ENCODE peak calls at places on chromosomes 1 and 21, in five cellular contexts. One of them, this sample, is unnamed.

GRCh38 chr1:185969524-185969991 is 235.4 kb downstream of the HMCN1 start:
- DNase-seq in heart left ventricle: no peak
- DNase-seq in brain microvascular endothelial cell: no peak
- DNase-seq in Calu3: no peak
- DNase-seq in AG04450: no peak
- DNase-seq in this sample: peak

GRCh38 chr21:33394260-33394659 is 9.0 kb upstream of the IFNGR2 start:
- DNase-seq in brain microvascular endothelial cell: no peak
- DNase-seq in AG04450: no peak
- DNase-seq in heart left ventricle: peak
- DNase-seq in Calu3: no peak
- DNase-seq in this sample: no peak

GRCh38 chr1:229225331-229225782 is 45.6 kb upstream of the RAB4A start:
- DNase-seq in brain microvascular endothelial cell: no peak
- DNase-seq in heart left ventricle: no peak
- DNase-seq in Calu3: peak
- DNase-seq in AG04450: no peak
- DNase-seq in this sample: no peak

GRCh38 chr1:243850368-243851128 is 505 bp upstream of the AKT3 start:
- DNase-seq in AG04450: peak
- DNase-seq in Calu3: peak
- DNase-seq in brain microvascular endothelial cell: peak
- DNase-seq in heart left ventricle: peak
- DNase-seq in this sample: peak

GRCh38 chr1:205783904-205784303 is 8.6 kb upstream of the RAB29 start:
- DNase-seq in heart left ventricle: no peak
- DNase-seq in AG04450: no peak
- DNase-seq in brain microvascular endothelial cell: no peak
- DNase-seq in Calu3: no peak
- DNase-seq in this sample: no peak

GRCh38 chr1:109929170-109929569 is 18.5 kb downstream of the CSF1 start:
- DNase-seq in heart left ventricle: no peak
- DNase-seq in Calu3: no peak
- DNase-seq in brain microvascular endothelial cell: no peak
- DNase-seq in AG04450: no peak
- DNase-seq in this sample: no peak

GRCh38 chr1:100034465-100034864 is 64.7 kb downstream of the SLC35A3 start:
- DNase-seq in AG04450: peak
- DNase-seq in brain microvascular endothelial cell: no peak
- DNase-seq in heart left ventricle: no peak
- DNase-seq in Calu3: no peak
- DNase-seq in this sample: no peak

GRCh38 chr1:205451759-205452164 is 4.1 kb downstream of the BLACAT1 start:
- DNase-seq in heart left ventricle: no peak
- DNase-seq in brain microvascular endothelial cell: no peak
- DNase-seq in AG04450: no peak
- DNase-seq in Calu3: no peak
- DNase-seq in this sample: no peak

GRCh38 chr1:48356901-48357300 is 115.1 kb downstream of the SPATA6 start:
- DNase-seq in heart left ventricle: no peak
- DNase-seq in AG04450: no peak
- DNase-seq in Calu3: no peak
- DNase-seq in brain microvascular endothelial cell: no peak
- DNase-seq in this sample: no peak

GRCh38 chr1:30322859-30323257 is 400.5 kb downstream of the MATN1 start:
- DNase-seq in AG04450: no peak
- DNase-seq in Calu3: no peak
- DNase-seq in heart left ventricle: no peak
- DNase-seq in brain microvascular endothelial cell: no peak
- DNase-seq in this sample: no peak

GRCh38 chr1:152001631-152002584 is 8.2 kb upstream of the S100A10 start:
- DNase-seq in brain microvascular endothelial cell: peak
- DNase-seq in AG04450: peak
- DNase-seq in heart left ventricle: peak
- DNase-seq in Calu3: peak
- DNase-seq in this sample: peak

GRCh38 chr1:145956776-145957442 is 908 bp downstream of the LIX1L start:
- DNase-seq in brain microvascular endothelial cell: no peak
- DNase-seq in AG04450: no peak
- DNase-seq in Calu3: no peak
- DNase-seq in heart left ventricle: peak
- DNase-seq in this sample: no peak

GRCh38 chr1:2233997-2234761 is 6.1 kb downstream of the SKI start:
- DNase-seq in Calu3: peak
- DNase-seq in heart left ventricle: peak
- DNase-seq in AG04450: peak
- DNase-seq in brain microvascular endothelial cell: peak
- DNase-seq in this sample: peak

GRCh38 chr1:230303069-230303468 is 123.1 kb downstream of the PGBD5 start:
- DNase-seq in Calu3: no peak
- DNase-seq in brain microvascular endothelial cell: no peak
- DNase-seq in heart left ventricle: no peak
- DNase-seq in AG04450: no peak
- DNase-seq in this sample: no peak

GRCh38 chr1:175824079-175824478 is 80.7 kb upstream of the TNR start:
- DNase-seq in Calu3: no peak
- DNase-seq in brain microvascular endothelial cell: no peak
- DNase-seq in heart left ventricle: peak
- DNase-seq in AG04450: no peak
- DNase-seq in this sample: no peak

GRCh38 chr1:87718241-87718950 is 389.7 kb downstream of the LMO4 start:
- DNase-seq in brain microvascular endothelial cell: no peak
- DNase-seq in Calu3: no peak
- DNase-seq in heart left ventricle: no peak
- DNase-seq in AG04450: no peak
- DNase-seq in this sample: no peak

GRCh38 chr1:15523104-15523921 is 702 bp downstream of the CASP9 start:
- DNase-seq in AG04450: no peak
- DNase-seq in heart left ventricle: no peak
- DNase-seq in brain microvascular endothelial cell: no peak
- DNase-seq in Calu3: no peak
- DNase-seq in this sample: no peak

GRCh38 chr1:180611016-180611930 is 20.5 kb upstream of the XPR1 start:
- DNase-seq in AG04450: no peak
- DNase-seq in Calu3: no peak
- DNase-seq in heart left ventricle: peak
- DNase-seq in brain microvascular endothelial cell: no peak
- DNase-seq in this sample: no peak

GRCh38 chr1:101200513-101200912 is 36.3 kb upstream of the S1PR1 start:
- DNase-seq in brain microvascular endothelial cell: peak
- DNase-seq in AG04450: peak
- DNase-seq in heart left ventricle: no peak
- DNase-seq in Calu3: no peak
- DNase-seq in this sample: peak

DNA sequence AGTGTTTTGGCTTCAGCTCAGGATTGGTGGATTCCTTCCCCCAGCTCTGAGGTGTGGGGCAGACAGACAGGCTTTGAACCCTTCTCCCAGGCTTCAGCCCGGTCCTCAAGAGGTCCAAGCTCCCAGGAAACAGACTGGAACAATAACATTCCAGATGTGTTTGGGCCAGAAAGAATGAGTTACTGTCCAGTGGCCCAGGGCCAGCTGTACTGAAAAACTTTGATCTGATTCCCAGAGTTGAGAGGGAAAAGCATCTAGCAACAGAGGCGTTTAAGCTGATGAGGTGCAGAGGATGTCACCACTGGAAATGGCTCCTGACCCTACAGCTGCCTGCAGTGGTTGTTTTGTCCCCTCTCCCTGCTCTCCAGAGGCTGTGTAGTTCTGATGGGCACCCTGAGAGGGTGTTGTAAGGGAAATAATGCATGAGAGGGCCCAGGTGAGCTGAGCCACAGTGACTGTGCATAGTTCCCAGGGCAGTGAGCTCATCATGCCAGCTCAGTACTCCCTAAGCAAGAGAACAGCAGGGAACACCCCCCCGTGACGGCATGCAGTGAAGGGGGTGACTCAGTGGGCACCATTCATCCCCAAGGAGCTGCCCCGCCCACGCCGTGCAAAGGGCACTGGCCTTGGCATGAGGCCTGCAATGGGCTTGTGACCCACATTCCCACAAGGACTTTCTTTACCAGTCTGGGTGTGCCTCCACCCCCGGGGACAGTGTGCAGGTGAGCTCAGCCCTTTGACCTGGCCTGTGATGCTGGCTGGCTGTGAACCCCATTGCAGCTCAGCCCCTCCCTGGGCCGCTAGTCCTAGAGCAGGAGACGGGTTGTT is 13.8 kb upstream of the SFN start:
- DNase-seq in AG04450: no peak
- DNase-seq in Calu3: peak
- DNase-seq in brain microvascular endothelial cell: peak
- DNase-seq in heart left ventricle: no peak
- DNase-seq in this sample: peak
- TF ChIP-seq CTCF in AG04450: no peak
- TF ChIP-seq CTCF in Calu3: no peak
- TF ChIP-seq CTCF in brain microvascular endothelial cell: no peak
- TF ChIP-seq CTCF in heart left ventricle: no peak
- TF ChIP-seq CTCF in this sample: no peak

DNA sequence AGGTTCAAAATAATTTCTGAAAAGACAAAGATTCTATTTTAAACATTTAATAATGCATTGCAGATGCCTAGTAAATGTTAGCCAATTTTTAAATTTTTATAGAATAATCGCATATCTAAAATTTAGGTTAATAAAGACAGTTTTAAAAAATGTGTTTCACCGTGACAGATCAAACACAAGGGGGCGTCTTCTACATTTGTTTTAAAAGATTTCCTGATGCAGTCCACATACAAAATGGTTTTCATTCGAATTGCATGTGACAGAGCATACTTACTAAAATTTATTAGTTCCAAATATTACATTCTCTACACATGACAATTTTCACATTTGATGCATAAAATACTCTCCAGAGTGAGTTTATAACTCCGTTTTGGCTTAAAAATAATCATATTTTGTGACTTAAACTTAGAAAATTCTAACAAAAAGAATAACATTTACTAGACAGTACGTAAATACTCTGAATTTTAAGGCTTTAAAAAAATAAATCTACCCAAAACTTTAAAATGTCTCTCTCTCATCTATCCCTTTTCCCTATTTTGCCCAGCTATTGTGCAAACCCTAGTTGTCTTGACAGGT is 75.5 kb downstream of the ADAMTS1 start:
- DNase-seq in heart left ventricle: no peak
- DNase-seq in AG04450: peak
- DNase-seq in brain microvascular endothelial cell: peak
- DNase-seq in Calu3: peak
- DNase-seq in this sample: peak
- TF ChIP-seq CTCF in heart left ventricle: peak
- TF ChIP-seq CTCF in AG04450: peak
- TF ChIP-seq CTCF in brain microvascular endothelial cell: peak
- TF ChIP-seq CTCF in Calu3: no peak
- TF ChIP-seq CTCF in this sample: peak

GRCh38 chr1:63821650-63822049 is 47.8 kb downstream of the ROR1 start:
- DNase-seq in heart left ventricle: no peak
- DNase-seq in Calu3: peak
- DNase-seq in brain microvascular endothelial cell: no peak
- DNase-seq in AG04450: no peak
- DNase-seq in this sample: no peak

GRCh38 chr1:63817152-63817667 is 43.4 kb downstream of the ROR1 start:
- DNase-seq in Calu3: peak
- DNase-seq in AG04450: no peak
- DNase-seq in brain microvascular endothelial cell: peak
- DNase-seq in heart left ventricle: no peak
- DNase-seq in this sample: no peak

GRCh38 chr1:63819795-63820194 is 46.0 kb downstream of the ROR1 start:
- DNase-seq in Calu3: no peak
- DNase-seq in brain microvascular endothelial cell: no peak
- DNase-seq in heart left ventricle: no peak
- DNase-seq in AG04450: no peak
- DNase-seq in this sample: no peak

GRCh38 chr1:63817700-63818099 is 43.9 kb downstream of the ROR1 start:
- DNase-seq in brain microvascular endothelial cell: no peak
- DNase-seq in heart left ventricle: no peak
- DNase-seq in AG04450: no peak
- DNase-seq in Calu3: no peak
- DNase-seq in this sample: no peak

DNA sequence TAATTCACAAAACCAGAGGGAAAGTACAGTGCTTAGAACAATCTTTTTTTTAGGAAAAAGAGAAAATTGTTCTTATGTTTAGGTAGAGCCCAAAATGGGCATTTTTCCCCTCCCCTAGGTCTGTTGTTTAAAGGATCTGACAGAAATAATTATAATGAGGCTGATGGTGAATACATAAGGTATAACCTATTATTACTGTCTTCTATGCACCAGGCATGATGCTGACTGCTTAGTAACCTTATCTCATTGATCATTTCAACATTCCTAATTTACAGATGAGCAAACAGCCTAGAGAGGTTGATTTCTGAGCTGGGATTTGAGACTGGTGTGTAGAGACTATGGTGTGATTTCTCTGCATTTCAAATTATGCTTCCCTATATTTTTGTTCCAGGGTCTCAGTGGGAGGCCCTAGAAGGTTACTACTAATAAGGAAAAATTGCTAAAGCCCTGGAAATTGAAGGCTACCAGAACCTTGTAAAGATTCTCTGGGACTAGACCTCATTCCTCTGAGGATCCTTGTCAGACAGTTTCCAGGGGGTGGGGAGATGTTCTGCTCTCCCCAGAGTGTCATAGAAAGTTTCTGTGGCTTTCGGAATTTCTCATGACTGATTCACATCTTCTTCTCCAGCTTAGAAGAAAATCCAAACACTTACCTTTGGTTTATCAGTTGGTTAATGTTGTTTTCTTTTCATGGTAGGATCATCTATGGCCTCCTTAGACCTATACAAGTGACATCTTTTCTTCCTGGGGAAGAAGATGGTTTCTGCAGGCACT is 44.9 kb downstream of the ROR1 start:
- DNase-seq in brain microvascular endothelial cell: no peak
- DNase-seq in AG04450: no peak
- DNase-seq in heart left ventricle: no peak
- DNase-seq in Calu3: no peak
- DNase-seq in this sample: peak
- TF ChIP-seq CTCF in brain microvascular endothelial cell: no peak
- TF ChIP-seq CTCF in AG04450: no peak
- TF ChIP-seq CTCF in heart left ventricle: no peak
- TF ChIP-seq CTCF in Calu3: no peak
- TF ChIP-seq CTCF in this sample: no peak

DNA sequence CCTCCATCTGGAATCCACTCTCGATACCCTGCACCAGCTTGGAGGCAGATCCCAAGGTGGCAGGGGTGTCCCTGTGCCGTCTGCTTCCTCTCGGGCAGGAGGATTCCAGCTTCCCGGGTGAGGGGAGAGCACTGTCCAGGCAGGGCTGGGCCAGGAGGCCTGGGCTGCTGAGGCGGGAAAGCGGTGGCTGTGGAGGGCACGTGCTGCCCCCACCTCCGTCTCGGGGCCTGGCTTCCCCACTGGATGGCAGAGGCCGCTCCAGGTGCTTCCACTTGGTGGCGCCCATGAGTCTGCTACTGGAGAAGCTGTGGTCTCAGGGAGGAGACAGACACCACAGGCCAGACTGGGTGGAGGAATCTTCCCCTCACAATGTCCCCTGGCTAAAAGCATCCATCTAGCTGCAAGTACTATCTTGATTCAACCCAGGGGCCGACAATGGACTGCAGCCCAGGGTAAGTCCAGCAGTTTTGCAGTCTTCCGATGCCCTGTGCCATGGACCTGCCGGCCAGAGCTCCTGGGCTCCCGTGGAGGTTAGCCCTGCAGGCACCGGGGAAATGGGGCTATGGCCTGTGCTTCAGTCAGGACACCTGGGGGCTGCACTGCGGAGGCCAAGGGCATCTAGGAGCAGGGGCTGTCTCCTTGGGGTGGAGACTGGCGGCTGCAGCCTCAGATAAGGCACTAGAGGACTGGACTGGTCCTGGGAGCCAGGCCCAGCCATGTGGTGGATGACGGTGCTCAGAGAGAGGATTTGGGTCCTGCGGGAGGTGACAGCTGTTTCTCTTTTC is 41.3 kb upstream of the EIF4G3 start:
- DNase-seq in brain microvascular endothelial cell: peak
- DNase-seq in AG04450: no peak
- DNase-seq in heart left ventricle: no peak
- DNase-seq in Calu3: peak
- DNase-seq in this sample: peak
- TF ChIP-seq CTCF in brain microvascular endothelial cell: peak
- TF ChIP-seq CTCF in AG04450: peak
- TF ChIP-seq CTCF in heart left ventricle: peak
- TF ChIP-seq CTCF in Calu3: no peak
- TF ChIP-seq CTCF in this sample: peak